ENCODE peak calls at places on chromosomes 7 and 10, in ten cellular contexts. V, H, E, C, L, W, X, B, N and P are unnamed samples.

GRCh38 chr10:26448706-26449435 is 10.7 kb downstream of the APBB1IP start:
- DNase-seq in V (no peak), H (no peak), E (peak), C (no peak), L (no peak), W (no peak), X (no peak), B (peak), N (no peak), P (peak)

GRCh38 chr10:119001717-119002500 is 27.6 kb upstream of the NANOS1 start:
- DNase-seq in V (no peak), H (no peak), E (no peak), C (peak), L (no peak), W (no peak), X (no peak), B (no peak), N (no peak), P (no peak)

GRCh38 chr10:132793871-132794849 is 8.2 kb upstream of the NKX6-2 start:
- DNase-seq in V (no peak), H (no peak), E (no peak), C (no peak), L (no peak), W (no peak), X (peak), B (no peak), N (no peak), P (no peak)

GRCh38 chr10:28492093-28492492 is 40.8 kb upstream of the WAC start:
- DNase-seq in V (no peak), H (no peak), E (no peak), C (no peak), L (no peak), W (no peak), X (no peak), B (no peak), N (no peak), P (no peak)

GRCh38 chr10:116170815-116171250 is 102.2 kb downstream of the GFRA1 start:
- DNase-seq in V (no peak), H (peak), E (no peak), C (no peak), L (no peak), W (no peak), X (no peak), B (no peak), N (no peak), P (no peak)

GRCh38 chr10:101216207-101216607 is 13.1 kb downstream of the LBX1 start:
- DNase-seq in V (no peak), H (no peak), E (peak), C (no peak), L (no peak), W (peak), X (peak), B (no peak), N (no peak), P (no peak)

GRCh38 chr7:7148799-7149481 is 33.4 kb upstream of the C1GALT1 start:
- DNase-seq in V (no peak), H (no peak), E (no peak), C (no peak), L (peak), W (no peak), X (no peak), B (no peak), N (peak), P (no peak)

GRCh38 chr7:116797611-116798010 is 64.8 kb upstream of the CAPZA2 start:
- DNase-seq in V (no peak), H (peak), E (no peak), C (no peak), L (peak), W (no peak), X (no peak), B (no peak), N (no peak), P (no peak)

GRCh38 chr10:99369551-99369950 is 40.4 kb downstream of the CNNM1 start:
- DNase-seq in V (peak), H (no peak), E (no peak), C (no peak), L (no peak), W (no peak), X (no peak), B (no peak), N (no peak), P (no peak)

GRCh38 chr7:13181221-13181620 is 493.8 kb downstream of the ARL4A start:
- DNase-seq in V (no peak), H (no peak), E (no peak), C (no peak), L (no peak), W (no peak), X (peak), B (no peak), N (no peak), P (no peak)

GRCh38 chr7:13179775-13180448 is 492.5 kb downstream of the ARL4A start:
- DNase-seq in V (no peak), H (no peak), E (no peak), C (no peak), L (no peak), W (no peak), X (no peak), B (no peak), N (no peak), P (no peak)

GRCh38 chr7:13179011-13179574 is 491.7 kb downstream of the ARL4A start:
- DNase-seq in V (no peak), H (no peak), E (peak), C (no peak), L (no peak), W (no peak), X (no peak), B (no peak), N (peak), P (no peak)
- TF ChIP-seq CTCF in V (no peak), H (no peak), E (no peak), C (no peak), L (no peak), W (peak), X (no peak), B (no peak), N (no peak), P (no peak)

DNA sequence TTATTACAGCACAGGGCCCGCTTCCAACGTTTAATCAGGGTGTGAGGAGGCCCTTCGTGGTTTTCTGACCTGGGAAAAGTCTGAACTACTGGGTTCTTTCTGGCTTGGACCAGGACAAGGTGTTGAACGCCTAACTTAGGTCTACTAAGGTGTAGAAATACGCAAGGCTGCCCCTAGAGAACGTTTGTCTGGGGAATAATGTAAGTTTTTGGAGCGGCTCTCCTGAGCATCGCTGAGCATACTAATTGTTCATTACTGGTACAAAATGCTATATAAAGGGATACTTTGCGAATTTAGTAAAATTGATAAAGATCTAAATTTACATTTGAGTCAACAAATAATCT is 32.4 kb upstream of the TOMM7 start:
- DNase-seq in V (no peak), H (no peak), E (no peak), C (no peak), L (no peak), W (no peak), X (no peak), B (no peak), N (no peak), P (no peak)
- TF ChIP-seq CTCF in V (no peak), H (no peak), E (no peak), C (no peak), L (no peak), W (no peak), X (no peak), B (no peak), N (no peak), P (no peak)

GRCh38 chr10:103540722-103541121 is 47.2 kb downstream of the NEURL1 start:
- DNase-seq in V (no peak), H (no peak), E (no peak), C (peak), L (no peak), W (peak), X (no peak), B (no peak), N (no peak), P (no peak)
- TF ChIP-seq CTCF in V (no peak), H (no peak), E (no peak), C (no peak), L (no peak), W (no peak), X (no peak), B (no peak), N (no peak), P (no peak)

GRCh38 chr7:44764665-44765578 is 16.3 kb downstream of the ZMIZ2 start:
- DNase-seq in V (no peak), H (no peak), E (no peak), C (no peak), L (no peak), W (peak), X (no peak), B (no peak), N (no peak), P (no peak)
- TF ChIP-seq CTCF in V (no peak), H (no peak), E (no peak), C (no peak), L (no peak), W (peak), X (no peak), B (no peak), N (no peak), P (no peak)

GRCh38 chr7:73342645-73343044 is 14.7 kb downstream of the FKBP6 start:
- DNase-seq in V (no peak), H (no peak), E (no peak), C (no peak), L (peak), W (peak), X (no peak), B (no peak), N (peak), P (no peak)
- TF ChIP-seq CTCF in V (peak), H (peak), E (no peak), C (peak), L (no peak), W (peak), X (peak), B (no peak), N (peak), P (no peak)

GRCh38 chr10:84205049-84205852 is 10.9 kb downstream of the CDHR1 start:
- DNase-seq in V (no peak), H (no peak), E (peak), C (peak), L (peak), W (peak), X (peak), B (peak), N (peak), P (peak)
- TF ChIP-seq CTCF in V (peak), H (peak), E (peak), C (peak), L (no peak), W (peak), X (peak), B (peak), N (peak), P (peak)